ENCODE peak calls at places on chromosomes 16 and 17, in nine cellular contexts. One of them, this sample, is unnamed.

GRCh38 chr17:2138318-2138717 is 83.4 kb downstream of the HIC1 start:
- DNase-seq in esophagus muscularis mucosa: no peak
- DNase-seq in K562: peak
- DNase-seq in HepG2: no peak
- DNase-seq in stomach: no peak
- DNase-seq in H1: no peak
- DNase-seq in suprapubic skin: no peak
- DNase-seq in sigmoid colon: no peak
- DNase-seq in SK-N-SH: peak
- DNase-seq in this sample: peak

GRCh38 chr16:7835032-7835431 is 502.4 kb downstream of the RBFOX1 start:
- DNase-seq in H1: no peak
- DNase-seq in HepG2: no peak
- DNase-seq in K562: no peak
- DNase-seq in suprapubic skin: no peak
- DNase-seq in esophagus muscularis mucosa: no peak
- DNase-seq in SK-N-SH: no peak
- DNase-seq in sigmoid colon: no peak
- DNase-seq in stomach: no peak
- DNase-seq in this sample: no peak

GRCh38 chr16:57029161-57030160 is 40.1 kb downstream of the NLRC5 start:
- DNase-seq in stomach: no peak
- DNase-seq in sigmoid colon: no peak
- DNase-seq in suprapubic skin: no peak
- DNase-seq in K562: no peak
- DNase-seq in esophagus muscularis mucosa: no peak
- DNase-seq in SK-N-SH: no peak
- DNase-seq in H1: no peak
- DNase-seq in HepG2: no peak
- DNase-seq in this sample: no peak

GRCh38 chr16:57787519-57787905 is 14.8 kb downstream of the KIFC3 start:
- DNase-seq in stomach: no peak
- DNase-seq in HepG2: no peak
- DNase-seq in sigmoid colon: no peak
- DNase-seq in suprapubic skin: no peak
- DNase-seq in K562: no peak
- DNase-seq in SK-N-SH: no peak
- DNase-seq in esophagus muscularis mucosa: no peak
- DNase-seq in H1: no peak
- DNase-seq in this sample: no peak

GRCh38 chr17:51015145-51015558 is 105.5 kb downstream of the SPAG9 start:
- DNase-seq in HepG2: no peak
- DNase-seq in H1: no peak
- DNase-seq in K562: no peak
- DNase-seq in esophagus muscularis mucosa: no peak
- DNase-seq in stomach: no peak
- DNase-seq in SK-N-SH: no peak
- DNase-seq in sigmoid colon: no peak
- DNase-seq in suprapubic skin: no peak
- DNase-seq in this sample: no peak

GRCh38 chr16:17275076-17275732 is 195.6 kb downstream of the XYLT1 start:
- DNase-seq in suprapubic skin: no peak
- DNase-seq in stomach: peak
- DNase-seq in sigmoid colon: no peak
- DNase-seq in K562: no peak
- DNase-seq in H1: no peak
- DNase-seq in SK-N-SH: no peak
- DNase-seq in HepG2: peak
- DNase-seq in esophagus muscularis mucosa: no peak
- DNase-seq in this sample: peak

GRCh38 chr16:24609740-24610420 is 70.5 kb downstream of the RBBP6 start:
- DNase-seq in K562: no peak
- DNase-seq in stomach: peak
- DNase-seq in HepG2: peak
- DNase-seq in suprapubic skin: peak
- DNase-seq in H1: no peak
- DNase-seq in esophagus muscularis mucosa: no peak
- DNase-seq in sigmoid colon: peak
- DNase-seq in SK-N-SH: peak
- DNase-seq in this sample: peak

GRCh38 chr17:40559016-40559853 is 6.0 kb downstream of the CCR7 start:
- DNase-seq in suprapubic skin: peak
- DNase-seq in H1: no peak
- DNase-seq in HepG2: no peak
- DNase-seq in sigmoid colon: no peak
- DNase-seq in esophagus muscularis mucosa: peak
- DNase-seq in SK-N-SH: no peak
- DNase-seq in stomach: peak
- DNase-seq in K562: no peak
- DNase-seq in this sample: no peak

GRCh38 chr17:29155966-29156338 is 24.2 kb downstream of the MYO18A start:
- DNase-seq in sigmoid colon: no peak
- DNase-seq in esophagus muscularis mucosa: no peak
- DNase-seq in K562: no peak
- DNase-seq in H1: no peak
- DNase-seq in suprapubic skin: no peak
- DNase-seq in stomach: no peak
- DNase-seq in SK-N-SH: no peak
- DNase-seq in HepG2: no peak
- DNase-seq in this sample: no peak

GRCh38 chr16:53052519-53053501 is at the start of gene CHD9NB:
- DNase-seq in SK-N-SH: peak
- DNase-seq in sigmoid colon: peak
- DNase-seq in suprapubic skin: no peak
- DNase-seq in H1: no peak
- DNase-seq in esophagus muscularis mucosa: no peak
- DNase-seq in K562: no peak
- DNase-seq in HepG2: peak
- DNase-seq in stomach: no peak
- DNase-seq in this sample: peak

GRCh38 chr17:44086364-44087311 is 16.1 kb downstream of the G6PC3 start:
- DNase-seq in H1: no peak
- DNase-seq in esophagus muscularis mucosa: no peak
- DNase-seq in stomach: no peak
- DNase-seq in SK-N-SH: peak
- DNase-seq in sigmoid colon: peak
- DNase-seq in K562: peak
- DNase-seq in HepG2: peak
- DNase-seq in suprapubic skin: no peak
- DNase-seq in this sample: no peak

DNA sequence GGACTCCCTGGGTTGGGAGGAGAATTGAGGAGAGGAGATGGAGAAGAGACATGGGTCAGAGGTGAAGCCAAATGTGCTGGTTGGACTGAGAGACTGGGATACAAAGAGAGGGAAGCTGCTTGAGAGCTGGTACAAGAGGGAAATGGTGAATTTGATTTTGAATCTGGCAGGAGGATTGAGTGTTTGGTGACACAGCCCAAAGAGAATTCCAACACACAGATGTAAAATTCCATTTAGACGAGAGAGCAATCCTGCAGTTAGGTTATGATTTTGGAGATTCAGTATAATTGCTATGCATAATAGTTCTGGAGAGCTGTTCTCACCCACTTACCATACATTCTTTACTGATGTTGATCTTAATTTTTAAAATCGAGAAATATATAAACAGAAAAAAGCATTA is 57.7 kb downstream of the HSD17B2 start:
- DNase-seq in esophagus muscularis mucosa: no peak
- DNase-seq in stomach: no peak
- DNase-seq in suprapubic skin: no peak
- DNase-seq in K562: no peak
- DNase-seq in SK-N-SH: no peak
- DNase-seq in HepG2: no peak
- DNase-seq in sigmoid colon: no peak
- DNase-seq in H1: no peak
- DNase-seq in this sample: no peak
- TF ChIP-seq EP300 in esophagus muscularis mucosa: no peak
- TF ChIP-seq EP300 in stomach: no peak
- TF ChIP-seq EP300 in suprapubic skin: no peak
- TF ChIP-seq EP300 in K562: no peak
- TF ChIP-seq EP300 in SK-N-SH: no peak
- TF ChIP-seq EP300 in HepG2: no peak
- TF ChIP-seq EP300 in sigmoid colon: no peak
- TF ChIP-seq EP300 in H1: no peak
- TF ChIP-seq EP300 in this sample: no peak

DNA sequence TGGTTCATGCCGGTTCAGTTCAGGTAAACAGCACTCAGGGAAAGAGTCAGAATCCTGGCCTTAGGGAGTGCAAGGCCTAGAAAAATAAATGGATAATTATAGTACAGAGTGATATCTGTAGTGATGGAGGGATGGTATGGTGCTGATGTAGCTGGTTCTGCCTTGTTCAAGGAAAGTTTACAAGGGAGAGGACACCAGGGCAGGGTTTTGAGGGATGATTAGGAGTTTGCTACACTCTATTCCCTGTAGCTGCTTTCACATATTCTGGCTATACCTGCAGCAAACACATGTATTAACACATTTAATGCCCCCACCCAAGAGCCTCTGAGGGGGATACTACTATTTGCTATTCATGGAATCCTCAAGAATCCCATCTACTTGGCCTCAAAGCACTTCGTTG is 1.7 kb upstream of the NOS2 start:
- DNase-seq in sigmoid colon: no peak
- DNase-seq in SK-N-SH: no peak
- DNase-seq in esophagus muscularis mucosa: no peak
- DNase-seq in H1: no peak
- DNase-seq in suprapubic skin: no peak
- DNase-seq in K562: no peak
- DNase-seq in stomach: no peak
- DNase-seq in HepG2: no peak
- DNase-seq in this sample: no peak
- TF ChIP-seq POLR2AphosphoS5 in sigmoid colon: no peak
- TF ChIP-seq POLR2AphosphoS5 in SK-N-SH: no peak
- TF ChIP-seq POLR2AphosphoS5 in esophagus muscularis mucosa: no peak
- TF ChIP-seq POLR2AphosphoS5 in H1: no peak
- TF ChIP-seq POLR2AphosphoS5 in suprapubic skin: no peak
- TF ChIP-seq POLR2AphosphoS5 in K562: no peak
- TF ChIP-seq POLR2AphosphoS5 in stomach: no peak
- TF ChIP-seq POLR2AphosphoS5 in HepG2: no peak
- TF ChIP-seq POLR2AphosphoS5 in this sample: no peak

GRCh38 chr17:78898075-78898836 is 4.7 kb downstream of the CEP295NL start:
- DNase-seq in suprapubic skin: no peak
- DNase-seq in K562: no peak
- DNase-seq in sigmoid colon: no peak
- DNase-seq in SK-N-SH: no peak
- DNase-seq in HepG2: no peak
- DNase-seq in esophagus muscularis mucosa: no peak
- DNase-seq in H1: no peak
- DNase-seq in stomach: no peak
- DNase-seq in this sample: no peak

GRCh38 chr17:78900816-78901215 is 2.2 kb downstream of the CEP295NL start:
- DNase-seq in H1: no peak
- DNase-seq in esophagus muscularis mucosa: no peak
- DNase-seq in K562: no peak
- DNase-seq in SK-N-SH: no peak
- DNase-seq in suprapubic skin: no peak
- DNase-seq in stomach: no peak
- DNase-seq in sigmoid colon: no peak
- DNase-seq in HepG2: no peak
- DNase-seq in this sample: no peak

GRCh38 chr17:78898947-78899346 is 4.1 kb downstream of the CEP295NL start:
- DNase-seq in stomach: no peak
- DNase-seq in sigmoid colon: no peak
- DNase-seq in K562: no peak
- DNase-seq in suprapubic skin: no peak
- DNase-seq in esophagus muscularis mucosa: no peak
- DNase-seq in H1: no peak
- DNase-seq in HepG2: no peak
- DNase-seq in SK-N-SH: no peak
- DNase-seq in this sample: no peak

GRCh38 chr17:78897639-78897996 is 5.4 kb downstream of the CEP295NL start:
- DNase-seq in stomach: no peak
- DNase-seq in H1: no peak
- DNase-seq in SK-N-SH: no peak
- DNase-seq in suprapubic skin: no peak
- DNase-seq in esophagus muscularis mucosa: no peak
- DNase-seq in K562: no peak
- DNase-seq in sigmoid colon: no peak
- DNase-seq in HepG2: no peak
- DNase-seq in this sample: no peak

DNA sequence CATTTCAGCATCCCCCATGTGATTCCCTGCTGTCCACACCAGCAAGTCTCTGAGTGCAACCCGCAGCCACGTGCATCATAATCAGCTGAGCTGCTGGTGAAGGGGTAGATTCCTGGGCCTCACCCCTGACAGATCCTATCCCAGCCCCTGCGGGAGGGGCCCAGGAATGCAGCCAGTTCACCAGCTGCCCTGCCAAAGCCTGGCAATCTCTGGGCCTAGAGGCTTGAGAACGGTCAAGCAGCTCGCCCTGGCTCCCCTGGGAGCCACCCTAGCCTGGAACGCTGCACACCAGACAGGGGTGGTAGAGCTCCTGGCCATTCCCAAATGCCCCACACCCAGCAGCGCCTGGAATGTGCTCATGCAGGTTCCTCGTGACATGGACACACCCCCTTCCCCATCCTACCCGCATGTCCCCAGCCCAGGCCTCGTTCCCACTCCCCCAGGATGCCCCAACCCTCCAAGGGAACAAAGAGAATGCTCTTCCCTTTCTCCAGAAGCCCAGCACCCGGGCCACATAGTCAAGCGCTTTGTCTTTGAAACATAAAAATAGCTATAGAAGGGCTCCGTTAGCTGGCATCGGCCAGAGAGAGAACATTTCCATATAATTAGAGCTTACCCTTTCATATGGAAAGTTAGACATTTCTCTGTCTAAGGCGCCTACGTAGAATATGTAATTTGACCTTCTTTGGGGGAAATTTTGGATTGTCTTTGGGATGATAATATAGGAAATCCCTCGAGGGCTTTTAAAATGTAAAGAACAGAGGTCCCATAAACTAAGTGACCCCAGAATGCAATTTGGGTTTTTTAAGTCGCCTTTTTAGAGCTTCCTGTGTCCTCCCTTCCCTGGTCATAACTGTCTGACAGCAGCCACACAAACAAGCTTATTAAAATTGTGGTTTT is 3.4 kb downstream of the CEP295NL start:
- DNase-seq in sigmoid colon: no peak
- DNase-seq in SK-N-SH: peak
- DNase-seq in esophagus muscularis mucosa: no peak
- DNase-seq in suprapubic skin: peak
- DNase-seq in HepG2: no peak
- DNase-seq in stomach: no peak
- DNase-seq in H1: no peak
- DNase-seq in K562: no peak
- DNase-seq in this sample: no peak
- TF ChIP-seq EP300 in sigmoid colon: no peak
- TF ChIP-seq EP300 in SK-N-SH: no peak
- TF ChIP-seq EP300 in esophagus muscularis mucosa: no peak
- TF ChIP-seq EP300 in suprapubic skin: no peak
- TF ChIP-seq EP300 in HepG2: no peak
- TF ChIP-seq EP300 in stomach: no peak
- TF ChIP-seq EP300 in H1: no peak
- TF ChIP-seq EP300 in K562: no peak
- TF ChIP-seq EP300 in this sample: no peak

DNA sequence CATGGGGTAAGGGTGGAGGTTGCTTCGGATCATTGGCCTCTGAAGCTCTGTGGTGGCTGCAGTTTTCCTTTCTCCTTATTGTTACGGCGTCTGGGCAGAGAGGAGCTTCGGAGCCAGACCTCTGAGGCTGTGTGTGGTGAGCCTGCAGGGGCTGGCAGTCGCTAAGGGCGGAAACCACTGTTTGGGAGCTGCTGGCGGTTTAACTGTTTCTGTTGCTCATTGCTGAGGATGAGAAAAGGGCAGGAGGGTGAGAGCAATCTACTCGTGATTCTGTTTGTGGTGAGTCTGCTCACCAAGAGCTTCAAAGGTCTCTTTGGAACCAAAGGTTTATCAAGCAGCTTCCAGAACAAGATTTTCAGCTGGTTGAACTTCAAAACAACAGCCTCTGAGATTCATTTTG is 143.9 kb downstream of the ANKFN1 start:
- DNase-seq in K562: no peak
- DNase-seq in H1: no peak
- DNase-seq in stomach: no peak
- DNase-seq in sigmoid colon: no peak
- DNase-seq in suprapubic skin: no peak
- DNase-seq in esophagus muscularis mucosa: peak
- DNase-seq in HepG2: no peak
- DNase-seq in SK-N-SH: no peak
- DNase-seq in this sample: no peak
- TF ChIP-seq POLR2AphosphoS5 in K562: no peak
- TF ChIP-seq POLR2AphosphoS5 in H1: no peak
- TF ChIP-seq POLR2AphosphoS5 in stomach: no peak
- TF ChIP-seq POLR2AphosphoS5 in sigmoid colon: no peak
- TF ChIP-seq POLR2AphosphoS5 in suprapubic skin: no peak
- TF ChIP-seq POLR2AphosphoS5 in esophagus muscularis mucosa: no peak
- TF ChIP-seq POLR2AphosphoS5 in HepG2: no peak
- TF ChIP-seq POLR2AphosphoS5 in SK-N-SH: no peak
- TF ChIP-seq POLR2AphosphoS5 in this sample: no peak

This sample was measured in transverse colon.